ENCODE peak calls at places on chromosomes 3 and 15, in five cellular contexts. Q is amniotic stem cell, W is adipocyte, I is nephron progenitor cell, T is mesendoderm. Y is an unnamed sample.

GRCh38 chr15:52228928-52229327 is 37.7 kb upstream of the GNB5 start:
- DNase-seq in W (no peak), I (peak; percentile 34), Q (no peak), T (peak; percentile 94), Y (peak; percentile 85)

GRCh38 chr3:195098741-195099525 is 172.0 kb downstream of the XXYLT1 start:
- DNase-seq in I (no peak), Q (no peak), W (no peak), T (no peak), Y (no peak)

GRCh38 chr3:69319652-69320051 is 66.2 kb downstream of the FRMD4B start:
- DNase-seq in T (no peak), I (no peak), W (no peak), Q (no peak), Y (no peak)

GRCh38 chr3:42290966-42291714 is 25.2 kb upstream of the CCK start:
- DNase-seq in Q (no peak), W (no peak), I (no peak), T (no peak), Y (no peak)

GRCh38 chr3:31733234-31733667 is 200.5 kb downstream of the STT3B start:
- DNase-seq in Q (no peak), I (no peak), W (no peak), T (no peak), Y (no peak)

GRCh38 chr3:48077835-48078234 is 61.6 kb upstream of the MAP4 start:
- DNase-seq in W (peak; percentile 53), T (no peak), I (no peak), Q (no peak), Y (no peak)

GRCh38 chr3:122024800-122025199 is 2.8 kb upstream of the ILDR1 start:
- DNase-seq in I (no peak), W (no peak), T (no peak), Q (no peak), Y (no peak)

GRCh38 chr3:50167069-50167781 is 12.1 kb downstream of the SEMA3F start:
- DNase-seq in Q (no peak), W (no peak), T (no peak), I (peak; percentile 94), Y (no peak)

GRCh38 chr3:76429536-76430177 is 610.2 kb upstream of the ROBO2 start:
- DNase-seq in I (no peak), Q (no peak), W (no peak), T (no peak), Y (no peak)